ENCODE peak calls at places on chromosome 3, in five cellular contexts. D is MM.1S, P is lower lobe of right lung, F is IMR-90, N is foreskin fibroblast. C is an unnamed sample.

GRCh38 chr3:155978324-155978723 is 107.9 kb downstream of the GMPS start:
- DNase-seq in D (no peak), F (no peak), P (no peak), N (no peak), C (no peak)

GRCh38 chr3:43773273-43774104 is 82.8 kb downstream of the ABHD5 start:
- DNase-seq in P (peak), F (peak), D (no peak), N (no peak), C (peak)

GRCh38 chr3:46849686-46850467 is 13.4 kb downstream of the MYL3 start:
- DNase-seq in F (no peak), D (no peak), N (no peak), P (no peak), C (no peak)

GRCh38 chr3:14403636-14404395 is 1.4 kb downstream of the SLC6A6 start:
- DNase-seq in D (no peak), F (no peak), N (no peak), P (peak), C (no peak)

GRCh38 chr3:17025594-17026139 is 140.9 kb downstream of the PLCL2 start:
- DNase-seq in D (no peak), F (no peak), N (no peak), P (no peak), C (no peak)

GRCh38 chr3:183218826-183219225 is 34.2 kb upstream of the B3GNT5 start:
- DNase-seq in N (no peak), P (no peak), F (no peak), D (no peak), C (no peak)

GRCh38 chr3:141183606-141184005 is 48.0 kb upstream of the PXYLP1 start:
- DNase-seq in D (no peak), N (no peak), P (no peak), F (no peak), C (no peak)

GRCh38 chr3:167882057-167882667 is 146.6 kb downstream of the SERPINI1 start:
- DNase-seq in N (peak), P (no peak), D (peak), F (peak), C (peak)

GRCh38 chr3:52234516-52235447 is 4.2 kb downstream of the TWF2 start:
- DNase-seq in P (peak), N (no peak), D (no peak), F (no peak), C (no peak)

GRCh38 chr3:188956839-188957489 is 214.8 kb upstream of the TPRG1 start:
- DNase-seq in F (peak), D (peak), N (peak), P (no peak), C (peak)

GRCh38 chr3:194671511-194671899 is 486 bp downstream of the LSG1 start:
- DNase-seq in N (peak), F (peak), D (peak), P (no peak), C (peak)

GRCh38 chr3:170572665-170573253 is 13.1 kb downstream of the SLC7A14 start:
- DNase-seq in N (peak), P (no peak), D (peak), F (peak), C (peak)

GRCh38 chr3:172296248-172296974 is 151.8 kb downstream of the GHSR start:
- DNase-seq in P (no peak), N (no peak), D (no peak), F (no peak), C (no peak)

GRCh38 chr3:34583451-34583850 is 785.0 kb downstream of the PDCD6IP start:
- DNase-seq in F (no peak), D (no peak), N (no peak), P (no peak), C (no peak)
- H3K4me3 ChIP-seq in F (no peak), D (no peak), N (no peak), P (no peak), C (no peak)

DNA sequence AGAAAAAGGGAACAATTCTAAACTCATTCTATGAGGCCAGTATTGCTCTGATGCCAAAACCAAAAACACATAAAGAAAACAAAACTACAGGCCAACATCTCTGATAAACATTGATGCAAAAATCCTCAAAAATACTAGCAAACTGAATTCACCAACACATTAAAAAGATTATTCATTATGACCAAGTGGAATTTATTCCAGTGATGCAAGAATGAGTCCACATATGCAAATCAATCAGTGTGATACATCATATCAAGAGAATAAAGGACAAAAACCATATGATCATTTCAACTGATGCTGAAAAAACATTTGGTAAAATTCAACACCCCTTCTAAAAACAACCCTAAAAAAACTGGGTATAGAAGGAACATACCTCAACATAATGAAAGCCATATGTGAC is 265.5 kb upstream of the DCBLD2 start:
- DNase-seq in D (no peak), P (no peak), N (peak), F (no peak), C (peak)
- H3K4me3 ChIP-seq in D (no peak), P (no peak), N (no peak), F (no peak), C (no peak)

DNA sequence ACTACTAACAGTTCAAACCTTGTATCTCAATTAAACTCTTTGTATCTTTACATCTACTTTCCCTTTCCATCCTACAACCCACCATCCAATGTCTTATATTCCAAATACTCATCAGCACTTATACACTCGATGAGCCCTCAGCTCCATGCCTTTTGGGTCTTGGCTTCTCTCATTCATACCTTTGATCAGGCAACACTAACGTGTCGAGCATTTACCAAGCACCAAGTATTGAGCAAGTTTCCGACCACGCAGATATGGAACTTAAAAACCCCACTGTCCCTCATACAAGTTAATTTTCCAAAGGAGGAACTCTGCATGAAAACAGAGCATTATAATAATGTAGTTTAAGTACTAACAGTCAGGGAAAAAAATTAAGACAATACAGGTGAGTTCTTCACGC is 102.7 kb downstream of the IL1RAP start:
- DNase-seq in P (no peak), D (no peak), F (no peak), N (no peak), C (no peak)
- H3K4me3 ChIP-seq in P (no peak), D (no peak), F (no peak), N (no peak), C (no peak)

GRCh38 chr3:4986175-4986610 is 7.0 kb downstream of the BHLHE40 start:
- DNase-seq in N (no peak), F (peak), P (no peak), D (no peak), C (no peak)
- H3K4me3 ChIP-seq in N (peak), F (peak), P (peak), D (peak), C (peak)

GRCh38 chr3:126083511-126083912 is 412 bp downstream of the SLC41A3 start:
- DNase-seq in F (peak), N (peak), P (peak), D (peak), C (peak)

GRCh38 chr3:126085841-126086240 is 1.9 kb upstream of the SLC41A3 start:
- DNase-seq in D (no peak), F (no peak), P (no peak), N (no peak), C (no peak)

GRCh38 chr3:126083913-126084514 is at the start of gene SLC41A3:
- DNase-seq in D (peak), N (peak), P (peak), F (peak), C (peak)

GRCh38 chr3:126084667-126085180 is 800 bp upstream of the SLC41A3 start:
- DNase-seq in N (no peak), D (no peak), P (no peak), F (no peak), C (no peak)

DNA sequence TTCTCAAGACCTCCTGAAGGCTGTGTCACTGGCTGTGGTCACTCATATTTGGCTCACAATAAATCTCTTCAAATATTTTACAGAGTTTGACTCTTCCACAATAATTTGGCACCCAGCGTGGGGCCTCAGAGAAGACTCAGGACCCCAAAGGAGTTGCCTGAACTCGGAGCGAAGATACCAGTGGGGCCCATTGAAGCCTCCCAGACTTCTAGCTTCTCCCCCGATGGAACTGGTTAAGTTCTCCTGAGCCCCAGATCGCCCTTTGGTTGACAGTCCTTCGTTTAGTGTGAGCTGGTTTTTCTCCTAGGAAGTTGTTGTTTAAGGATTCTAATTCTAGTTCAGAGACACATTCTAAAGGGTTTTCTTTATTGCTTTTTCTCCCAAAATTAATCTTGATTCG is 1.4 kb upstream of the SLC41A3 start:
- DNase-seq in N (no peak), P (no peak), F (no peak), D (no peak), C (no peak)
- H3K4me3 ChIP-seq in N (no peak), P (no peak), F (no peak), D (no peak), C (no peak)

GRCh38 chr3:48476426-48477053 is 27.4 kb downstream of the SHISA5 start:
- DNase-seq in N (no peak), D (no peak), F (no peak), P (no peak), C (no peak)

GRCh38 chr3:48478631-48479555 is 25.1 kb downstream of the SHISA5 start:
- DNase-seq in F (no peak), P (no peak), N (no peak), D (peak), C (no peak)

GRCh38 chr3:48475188-48475587 is 28.7 kb downstream of the ATRIP start:
- DNase-seq in D (no peak), N (no peak), F (no peak), P (no peak), C (no peak)

GRCh38 chr3:48474619-48475018 is 28.1 kb downstream of the ATRIP start:
- DNase-seq in N (no peak), F (no peak), P (no peak), D (no peak), C (no peak)

DNA sequence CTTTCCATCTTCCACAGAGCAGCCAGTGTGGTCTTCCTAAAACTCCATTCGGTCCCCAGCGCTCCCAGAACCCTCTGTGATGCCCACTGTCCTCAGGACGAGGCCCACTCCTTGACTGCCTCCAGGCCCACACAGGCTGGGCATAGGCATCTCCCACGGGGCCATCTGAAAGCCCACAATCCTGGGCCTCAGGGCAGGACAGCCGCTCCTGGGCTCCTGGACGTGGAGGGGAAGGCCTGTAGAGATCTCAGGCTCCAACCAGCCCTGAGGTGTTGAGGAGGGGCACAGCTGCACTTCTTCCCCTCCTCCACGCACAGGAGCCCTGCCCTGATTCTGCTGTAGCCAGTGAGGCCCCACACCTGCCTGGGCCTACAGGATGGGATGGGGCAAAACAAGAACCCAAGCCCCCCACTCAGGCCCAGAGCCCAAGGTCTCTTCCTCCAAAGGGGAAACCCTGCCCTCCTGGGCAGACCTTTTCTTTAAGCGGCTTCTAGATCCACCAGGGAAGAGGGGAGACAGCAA is 26.0 kb downstream of the SHISA5 start:
- DNase-seq in D (no peak), N (no peak), F (no peak), P (no peak), C (no peak)
- H3K4me3 ChIP-seq in D (no peak), N (no peak), F (no peak), P (no peak), C (no peak)

DNA sequence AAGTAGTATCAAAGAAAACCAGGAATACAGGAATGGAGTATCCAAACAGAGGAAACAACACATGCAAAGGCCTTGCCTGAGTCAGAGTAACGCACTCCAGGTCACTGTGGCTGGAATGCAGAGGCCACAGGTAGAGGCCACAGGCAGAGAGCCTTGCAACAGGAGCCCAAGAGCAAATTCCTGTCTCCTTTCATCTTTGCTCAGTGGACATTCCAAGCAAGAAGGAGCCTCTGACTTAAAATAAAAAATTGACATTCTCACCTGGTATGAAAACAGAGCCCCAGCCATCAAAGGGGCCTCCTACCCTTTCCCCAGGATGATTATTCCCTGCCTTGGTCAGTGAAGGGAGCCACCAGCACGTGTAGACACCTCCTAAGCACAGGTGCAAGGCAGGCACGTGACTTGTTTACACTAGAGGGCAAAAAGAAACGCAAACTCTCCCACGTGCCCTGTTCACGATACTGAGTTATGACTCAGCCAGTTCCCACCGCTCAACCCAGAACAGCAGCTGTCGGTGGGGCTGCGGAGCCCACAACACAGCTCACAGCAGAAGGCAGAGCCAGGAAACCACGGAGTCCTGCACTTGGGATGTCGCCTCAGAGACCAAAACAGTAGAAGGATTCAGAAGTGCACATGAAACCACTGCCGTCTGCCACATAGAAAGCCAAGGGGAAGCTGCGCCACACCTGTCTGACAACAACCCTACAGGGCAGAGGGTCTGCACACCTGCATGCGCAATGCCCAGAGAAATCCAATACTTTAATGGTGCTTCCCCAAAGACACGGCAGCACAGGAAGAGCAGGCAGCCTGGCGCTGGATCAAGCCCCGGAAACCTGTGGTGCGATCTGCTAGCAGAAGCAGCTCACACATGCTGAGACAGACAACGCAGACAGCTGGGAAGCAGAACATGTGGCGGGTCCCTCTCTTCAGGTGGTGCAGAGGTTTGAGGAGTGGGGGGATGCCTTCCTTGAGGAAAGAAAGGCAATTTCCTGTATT is 52.1 kb downstream of the ITGB5 start:
- DNase-seq in D (peak), P (peak), N (peak), F (peak), C (peak)
- H3K4me3 ChIP-seq in D (peak), P (no peak), N (no peak), F (no peak), C (no peak)

GRCh38 chr3:159853506-159853864 is 135.2 kb upstream of the IL12A start:
- DNase-seq in P (no peak), N (no peak), D (no peak), F (no peak), C (no peak)
- H3K4me3 ChIP-seq in P (peak), N (no peak), D (peak), F (no peak), C (peak)

C was measured in cardiac fibroblast.